ENCODE peak calls at places on chromosomes 12 and 14, in four cellular contexts. Q is activated T-helper 1 cell treated with Interleukin-2 at 50 U/mL for 16 hours, K is heart right ventricle, Z is fibroblast of gingiva. D is an unnamed sample.

GRCh38 chr12:28883406-28883997 is 265.6 kb upstream of the FAR2 start:
- DNase-seq in Q (no peak), K (no peak), Z (no peak), D (no peak)

GRCh38 chr12:47319746-47320145 is 240.0 kb upstream of the AMIGO2 start:
- DNase-seq in Q (no peak), K (no peak), Z (no peak), D (no peak)

GRCh38 chr14:49754570-49755097 is 13.3 kb upstream of the KLHDC2 start:
- DNase-seq in Q (no peak), K (no peak), Z (no peak), D (no peak)

GRCh38 chr14:100467939-100468338 is 119.3 kb downstream of the BEGAIN start:
- DNase-seq in Q (no peak), K (no peak), Z (no peak), D (no peak)

GRCh38 chr14:65834051-65834450 is 421.5 kb downstream of the FUT8 start:
- DNase-seq in Q (no peak), K (no peak), Z (no peak), D (no peak)

GRCh38 chr12:48717252-48717695 is 767 bp upstream of the CCNT1 start:
- DNase-seq in Q (no peak), K (no peak), Z (no peak), D (no peak)

GRCh38 chr12:72468505-72468904 is 196.3 kb downstream of the TRHDE start:
- DNase-seq in Q (no peak), K (no peak), Z (no peak), D (no peak)

GRCh38 chr12:44618960-44619359 is 257.2 kb downstream of the NELL2 start:
- DNase-seq in Q (no peak), K (no peak), Z (no peak), D (no peak)

GRCh38 chr14:20866963-20867362 is 24.2 kb upstream of the RNASE3 start:
- DNase-seq in Q (no peak), K (no peak), Z (no peak), D (no peak)

GRCh38 chr14:104799657-104800599 is 973 bp upstream of the ZBTB42 start:
- DNase-seq in Q (peak; percentile 77), K (peak; percentile 90), Z (peak; percentile 82), D (peak; percentile 94)

GRCh38 chr14:85217412-85217811 is 312.5 kb upstream of the FLRT2 start:
- DNase-seq in Q (no peak), K (no peak), Z (no peak), D (no peak)

GRCh38 chr14:55717621-55718020 is 137.6 kb downstream of the KTN1 start:
- DNase-seq in Q (no peak), K (no peak), Z (no peak), D (no peak)

GRCh38 chr12:104596128-104596799 is 139.5 kb downstream of the CHST11 start:
- DNase-seq in Q (no peak), K (no peak), Z (peak; percentile 92), D (peak; percentile 36)

GRCh38 chr14:26113930-26114329 is 483.9 kb downstream of the NOVA1 start:
- DNase-seq in Q (no peak), K (no peak), Z (no peak), D (no peak)

GRCh38 chr12:130196827-130197226 is 34.6 kb downstream of the FZD10 start:
- DNase-seq in Q (no peak), K (no peak), Z (no peak), D (no peak)

GRCh38 chr12:71312767-71313375 is 126.7 kb upstream of the LGR5 start:
- DNase-seq in Q (no peak), K (no peak), Z (peak; percentile 19), D (no peak)